ENCODE peak calls at places on chromosome 17, in six cellular contexts. One of them, this sample, is unnamed.

GRCh38 chr17:73232587-73233373 is 28.9 kb downstream of the CPSF4L start:
- DNase-seq in body of pancreas: peak
- DNase-seq in stomach: peak
- DNase-seq in HepG2: no peak
- DNase-seq in upper lobe of left lung: peak
- DNase-seq in testis: peak
- DNase-seq in this sample: peak

GRCh38 chr17:27239046-27239445 is 54.9 kb upstream of the WSB1 start:
- DNase-seq in body of pancreas: no peak
- DNase-seq in stomach: no peak
- DNase-seq in HepG2: no peak
- DNase-seq in upper lobe of left lung: no peak
- DNase-seq in testis: no peak
- DNase-seq in this sample: no peak

GRCh38 chr17:51152766-51153209 is 571 bp upstream of the NME1 start:
- DNase-seq in body of pancreas: peak
- DNase-seq in stomach: no peak
- DNase-seq in HepG2: peak
- DNase-seq in upper lobe of left lung: no peak
- DNase-seq in testis: peak
- DNase-seq in this sample: no peak

GRCh38 chr17:78360371-78361226 is 722 bp upstream of the SOCS3 start:
- DNase-seq in body of pancreas: peak
- DNase-seq in stomach: peak
- DNase-seq in HepG2: peak
- DNase-seq in upper lobe of left lung: peak
- DNase-seq in testis: peak
- DNase-seq in this sample: peak

GRCh38 chr17:57107498-57108101 is 22.6 kb downstream of the AKAP1 start:
- DNase-seq in body of pancreas: no peak
- DNase-seq in stomach: peak
- DNase-seq in HepG2: peak
- DNase-seq in upper lobe of left lung: no peak
- DNase-seq in testis: no peak
- DNase-seq in this sample: peak

GRCh38 chr17:36631022-36631421 is 29.6 kb downstream of the MRM1 start:
- DNase-seq in body of pancreas: no peak
- DNase-seq in stomach: no peak
- DNase-seq in HepG2: no peak
- DNase-seq in upper lobe of left lung: no peak
- DNase-seq in testis: no peak
- DNase-seq in this sample: no peak

GRCh38 chr17:83190601-83191387 is 111.4 kb downstream of the METRNL start:
- DNase-seq in body of pancreas: no peak
- DNase-seq in stomach: no peak
- DNase-seq in HepG2: no peak
- DNase-seq in upper lobe of left lung: no peak
- DNase-seq in testis: no peak
- DNase-seq in this sample: no peak

GRCh38 chr17:80545499-80545826 is 825 bp downstream of the RPTOR start:
- DNase-seq in body of pancreas: no peak
- DNase-seq in stomach: no peak
- DNase-seq in HepG2: no peak
- DNase-seq in upper lobe of left lung: no peak
- DNase-seq in testis: no peak
- DNase-seq in this sample: peak

GRCh38 chr17:66923881-66924280 is 40.6 kb upstream of the CACNG4 start:
- DNase-seq in body of pancreas: no peak
- DNase-seq in stomach: no peak
- DNase-seq in HepG2: peak
- DNase-seq in upper lobe of left lung: no peak
- DNase-seq in testis: no peak
- DNase-seq in this sample: no peak

GRCh38 chr17:39294060-39294459 is 68.3 kb upstream of the STAC2 start:
- DNase-seq in body of pancreas: no peak
- DNase-seq in stomach: no peak
- DNase-seq in HepG2: no peak
- DNase-seq in upper lobe of left lung: no peak
- DNase-seq in testis: no peak
- DNase-seq in this sample: no peak

GRCh38 chr17:66691644-66692500 is 143.0 kb upstream of the CACNG5 start:
- DNase-seq in body of pancreas: no peak
- DNase-seq in stomach: no peak
- DNase-seq in HepG2: no peak
- DNase-seq in upper lobe of left lung: no peak
- DNase-seq in testis: peak
- DNase-seq in this sample: peak

GRCh38 chr17:50719924-50720805 is 762 bp downstream of the LUC7L3 start:
- DNase-seq in body of pancreas: no peak
- DNase-seq in stomach: no peak
- DNase-seq in HepG2: no peak
- DNase-seq in upper lobe of left lung: no peak
- DNase-seq in testis: no peak
- DNase-seq in this sample: no peak

GRCh38 chr17:32192379-32192778 is 50.1 kb downstream of the RHOT1 start:
- DNase-seq in body of pancreas: no peak
- DNase-seq in stomach: no peak
- DNase-seq in HepG2: no peak
- DNase-seq in upper lobe of left lung: no peak
- DNase-seq in testis: no peak
- DNase-seq in this sample: no peak

GRCh38 chr17:80743181-80743771 is 198.6 kb downstream of the RPTOR start:
- DNase-seq in body of pancreas: no peak
- DNase-seq in stomach: no peak
- DNase-seq in HepG2: no peak
- DNase-seq in upper lobe of left lung: no peak
- DNase-seq in testis: no peak
- DNase-seq in this sample: no peak

GRCh38 chr17:33209671-33210070 is 83.4 kb downstream of the ASIC2 start:
- DNase-seq in body of pancreas: no peak
- DNase-seq in stomach: no peak
- DNase-seq in HepG2: no peak
- DNase-seq in upper lobe of left lung: no peak
- DNase-seq in testis: no peak
- DNase-seq in this sample: no peak

GRCh38 chr17:32015245-32016013 is 8.2 kb downstream of the LRRC37B start:
- DNase-seq in body of pancreas: peak
- DNase-seq in stomach: no peak
- DNase-seq in HepG2: no peak
- DNase-seq in upper lobe of left lung: no peak
- DNase-seq in testis: no peak
- DNase-seq in this sample: peak

GRCh38 chr17:59825533-59826316 is 67.0 kb downstream of the TUBD1 start:
- DNase-seq in body of pancreas: no peak
- DNase-seq in stomach: no peak
- DNase-seq in HepG2: no peak
- DNase-seq in upper lobe of left lung: no peak
- DNase-seq in testis: no peak
- DNase-seq in this sample: no peak

GRCh38 chr17:39867084-39867890 is 715 bp upstream of the ZPBP2 start:
- DNase-seq in body of pancreas: no peak
- DNase-seq in stomach: no peak
- DNase-seq in HepG2: no peak
- DNase-seq in upper lobe of left lung: no peak
- DNase-seq in testis: peak
- DNase-seq in this sample: no peak

GRCh38 chr17:43578699-43579569 is 32.8 kb upstream of the ETV4 start:
- DNase-seq in body of pancreas: peak
- DNase-seq in stomach: no peak
- DNase-seq in HepG2: peak
- DNase-seq in upper lobe of left lung: peak
- DNase-seq in testis: no peak
- DNase-seq in this sample: no peak

GRCh38 chr17:35141681-35142466 is at the start of gene NLE1:
- DNase-seq in body of pancreas: peak
- DNase-seq in stomach: peak
- DNase-seq in HepG2: peak
- DNase-seq in upper lobe of left lung: peak
- DNase-seq in testis: peak
- DNase-seq in this sample: peak
- TF ChIP-seq POLR2A in body of pancreas: peak
- TF ChIP-seq POLR2A in stomach: no peak
- TF ChIP-seq POLR2A in HepG2: peak
- TF ChIP-seq POLR2A in upper lobe of left lung: no peak
- TF ChIP-seq POLR2A in testis: no peak
- TF ChIP-seq POLR2A in this sample: peak

GRCh38 chr17:61481421-61481820 is 29.2 kb downstream of the TBX4 start:
- DNase-seq in body of pancreas: no peak
- DNase-seq in stomach: no peak
- DNase-seq in HepG2: no peak
- DNase-seq in upper lobe of left lung: no peak
- DNase-seq in testis: no peak
- DNase-seq in this sample: no peak
- TF ChIP-seq CTCF in body of pancreas: no peak
- TF ChIP-seq CTCF in stomach: no peak
- TF ChIP-seq CTCF in HepG2: no peak
- TF ChIP-seq CTCF in upper lobe of left lung: no peak
- TF ChIP-seq CTCF in testis: no peak
- TF ChIP-seq CTCF in this sample: no peak

GRCh38 chr17:18182978-18183333 is 672 bp upstream of the ALKBH5 start:
- DNase-seq in body of pancreas: peak
- DNase-seq in stomach: peak
- DNase-seq in HepG2: no peak
- DNase-seq in upper lobe of left lung: peak
- DNase-seq in testis: peak
- DNase-seq in this sample: peak
- TF ChIP-seq POLR2A in body of pancreas: peak
- TF ChIP-seq POLR2A in stomach: no peak
- TF ChIP-seq POLR2A in HepG2: peak
- TF ChIP-seq POLR2A in upper lobe of left lung: peak
- TF ChIP-seq POLR2A in testis: no peak
- TF ChIP-seq POLR2A in this sample: peak

DNA sequence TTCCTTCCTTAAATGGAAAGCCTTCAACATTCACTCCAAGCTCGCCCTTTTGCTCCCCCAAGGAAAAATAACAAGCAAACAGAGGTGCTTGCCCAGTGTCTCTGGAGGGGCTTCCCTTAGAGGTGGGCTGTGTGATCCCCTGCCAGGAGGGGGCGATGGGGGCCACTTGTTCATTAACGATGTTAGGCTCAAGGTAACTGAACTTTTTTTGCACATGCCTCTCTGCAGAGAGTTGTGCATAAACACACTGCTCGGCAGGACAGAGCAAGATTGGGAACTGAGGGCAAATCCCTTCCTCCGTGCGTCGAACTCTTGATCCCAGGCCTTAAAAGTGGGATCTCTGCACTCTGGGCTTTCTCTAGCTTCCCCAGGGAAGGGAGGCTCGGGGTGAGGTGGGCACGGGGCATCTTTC is 15.5 kb upstream of the NAGLU start:
- DNase-seq in body of pancreas: peak
- DNase-seq in stomach: no peak
- DNase-seq in HepG2: peak
- DNase-seq in upper lobe of left lung: no peak
- DNase-seq in testis: no peak
- DNase-seq in this sample: peak
- TF ChIP-seq CTCF in body of pancreas: no peak
- TF ChIP-seq CTCF in stomach: no peak
- TF ChIP-seq CTCF in HepG2: peak
- TF ChIP-seq CTCF in upper lobe of left lung: no peak
- TF ChIP-seq CTCF in testis: no peak
- TF ChIP-seq CTCF in this sample: peak

DNA sequence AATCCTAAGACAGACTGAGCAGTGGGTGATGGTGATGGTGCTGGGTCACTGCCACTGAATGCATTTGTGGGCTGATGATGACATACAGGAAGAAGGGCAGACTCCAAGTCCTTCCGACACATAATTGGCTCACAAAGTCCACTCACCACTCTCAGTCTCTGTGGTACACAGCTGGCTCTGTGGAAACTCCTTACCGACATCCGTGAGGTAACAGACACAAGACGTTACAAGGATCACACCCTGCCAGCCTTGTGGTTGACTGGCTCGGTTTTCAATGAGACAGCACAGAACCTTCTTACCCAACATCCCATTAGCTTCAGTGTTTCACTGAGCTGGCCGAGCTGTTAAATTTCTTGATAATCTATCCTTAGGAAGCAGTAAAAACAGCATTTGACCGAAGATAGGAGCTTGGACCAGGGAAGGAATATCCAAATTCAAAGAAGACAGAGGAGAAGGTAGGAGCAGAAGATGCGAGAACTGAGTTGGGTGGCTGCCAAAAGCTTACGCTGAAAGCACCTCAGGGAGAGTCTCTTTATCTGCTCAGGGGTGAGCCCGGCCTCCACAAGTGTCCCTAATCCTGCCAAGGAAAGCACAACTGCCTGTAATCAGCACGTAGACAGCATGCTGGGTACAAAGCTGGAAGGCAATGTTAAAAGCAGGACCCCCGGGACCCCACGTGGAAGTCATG is 5.5 kb upstream of the MXRA7 start:
- DNase-seq in body of pancreas: no peak
- DNase-seq in stomach: peak
- DNase-seq in HepG2: no peak
- DNase-seq in upper lobe of left lung: no peak
- DNase-seq in testis: peak
- DNase-seq in this sample: peak
- TF ChIP-seq POLR2A in body of pancreas: no peak
- TF ChIP-seq POLR2A in stomach: no peak
- TF ChIP-seq POLR2A in HepG2: no peak
- TF ChIP-seq POLR2A in upper lobe of left lung: peak
- TF ChIP-seq POLR2A in testis: no peak
- TF ChIP-seq POLR2A in this sample: peak

DNA sequence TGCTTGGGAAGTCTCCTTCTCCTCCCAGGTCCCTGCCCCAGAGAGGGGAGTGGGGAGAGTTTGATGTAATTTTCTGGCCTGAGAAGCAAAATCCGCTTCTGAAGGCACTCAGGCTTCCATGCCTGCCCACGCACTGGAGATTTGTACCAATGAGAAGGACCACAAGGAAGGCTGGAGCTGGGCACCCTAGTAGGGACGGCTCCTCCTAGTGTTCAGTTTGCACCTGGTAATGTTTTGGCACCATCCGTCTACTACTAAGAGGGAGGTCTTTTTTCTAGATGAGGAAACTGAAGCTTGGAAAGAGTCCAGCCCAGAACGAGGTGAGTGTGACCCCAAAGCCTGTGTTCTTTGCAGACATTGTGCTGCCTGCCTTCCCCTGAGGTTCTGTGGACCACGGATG is 83.6 kb upstream of the NLRP1 start:
- DNase-seq in body of pancreas: no peak
- DNase-seq in stomach: no peak
- DNase-seq in HepG2: peak
- DNase-seq in upper lobe of left lung: no peak
- DNase-seq in testis: no peak
- DNase-seq in this sample: peak
- TF ChIP-seq CTCF in body of pancreas: no peak
- TF ChIP-seq CTCF in stomach: no peak
- TF ChIP-seq CTCF in HepG2: peak
- TF ChIP-seq CTCF in upper lobe of left lung: no peak
- TF ChIP-seq CTCF in testis: no peak
- TF ChIP-seq CTCF in this sample: peak